ENCODE peak calls at places on chromosomes 16 and 17, in seven cellular contexts. N is CD8-positive, alpha-beta T cell; E is A549; V is foreskin keratinocyte; J is OCI-LY7; T is endodermal cell; I is body of pancreas. A is an unnamed sample.

GRCh38 chr16:46586011-46586577 is 35.1 kb downstream of the SHCBP1 start:
- DNase-seq in N (no peak), E (no peak), V (no peak), J (no peak), T (no peak), I (no peak), A (no peak)

GRCh38 chr16:24635900-24636610 is 93.4 kb upstream of the TNRC6A start:
- DNase-seq in N (no peak), E (peak; percentile 92), V (peak; percentile 79), J (no peak), T (no peak), I (peak; percentile 75), A (peak; percentile 88)

GRCh38 chr17:68580236-68580903 is 20.8 kb downstream of the FAM20A start:
- DNase-seq in N (no peak), E (no peak), V (no peak), J (no peak), T (peak; percentile 38), I (peak; percentile 65), A (peak; percentile 58)

GRCh38 chr16:515175-515962 is 12.1 kb upstream of the CAPN15 start:
- DNase-seq in N (no peak), E (no peak), V (no peak), J (no peak), T (no peak), I (no peak), A (no peak)

GRCh38 chr16:6286176-6286575 is 1046.5 kb upstream of the RBFOX1 start:
- DNase-seq in N (no peak), E (no peak), V (no peak), J (no peak), T (no peak), I (no peak), A (no peak)

GRCh38 chr17:67672592-67672991 is 45.1 kb upstream of the NOL11 start:
- DNase-seq in N (no peak), E (no peak), V (no peak), J (no peak), T (no peak), I (peak; percentile 20), A (no peak)

GRCh38 chr17:47230864-47231263 is 21.7 kb downstream of the MYL4 start:
- DNase-seq in N (no peak), E (no peak), V (no peak), J (peak; percentile 28), T (no peak), I (no peak), A (no peak)

GRCh38 chr16:49928176-49928892 is 72.4 kb upstream of the ZNF423 start:
- DNase-seq in N (no peak), E (no peak), V (no peak), J (no peak), T (no peak), I (no peak), A (no peak)

GRCh38 chr16:14485131-14485551 is 144.9 kb downstream of the PARN start:
- DNase-seq in N (no peak), E (peak; percentile 59), V (no peak), J (no peak), T (no peak), I (no peak), A (no peak)

GRCh38 chr16:15897834-15898254 is 9.4 kb upstream of the CEP20 start:
- DNase-seq in N (no peak), E (no peak), V (no peak), J (peak; percentile 51), T (no peak), I (no peak), A (no peak)

GRCh38 chr16:12084436-12084835 is 107.9 kb downstream of the SNX29 start:
- DNase-seq in N (peak; percentile 2), E (no peak), V (no peak), J (no peak), T (no peak), I (no peak), A (no peak)

GRCh38 chr17:82536220-82537201 is 17.0 kb downstream of the FOXK2 start:
- DNase-seq in N (no peak), E (no peak), V (peak; percentile 78), J (no peak), T (peak; percentile 59), I (no peak), A (peak; percentile 68)

GRCh38 chr16:11009027-11009755 is 64.8 kb downstream of the CLEC16A start:
- DNase-seq in N (no peak), E (no peak), V (peak; percentile 89), J (no peak), T (no peak), I (no peak), A (no peak)

DNA sequence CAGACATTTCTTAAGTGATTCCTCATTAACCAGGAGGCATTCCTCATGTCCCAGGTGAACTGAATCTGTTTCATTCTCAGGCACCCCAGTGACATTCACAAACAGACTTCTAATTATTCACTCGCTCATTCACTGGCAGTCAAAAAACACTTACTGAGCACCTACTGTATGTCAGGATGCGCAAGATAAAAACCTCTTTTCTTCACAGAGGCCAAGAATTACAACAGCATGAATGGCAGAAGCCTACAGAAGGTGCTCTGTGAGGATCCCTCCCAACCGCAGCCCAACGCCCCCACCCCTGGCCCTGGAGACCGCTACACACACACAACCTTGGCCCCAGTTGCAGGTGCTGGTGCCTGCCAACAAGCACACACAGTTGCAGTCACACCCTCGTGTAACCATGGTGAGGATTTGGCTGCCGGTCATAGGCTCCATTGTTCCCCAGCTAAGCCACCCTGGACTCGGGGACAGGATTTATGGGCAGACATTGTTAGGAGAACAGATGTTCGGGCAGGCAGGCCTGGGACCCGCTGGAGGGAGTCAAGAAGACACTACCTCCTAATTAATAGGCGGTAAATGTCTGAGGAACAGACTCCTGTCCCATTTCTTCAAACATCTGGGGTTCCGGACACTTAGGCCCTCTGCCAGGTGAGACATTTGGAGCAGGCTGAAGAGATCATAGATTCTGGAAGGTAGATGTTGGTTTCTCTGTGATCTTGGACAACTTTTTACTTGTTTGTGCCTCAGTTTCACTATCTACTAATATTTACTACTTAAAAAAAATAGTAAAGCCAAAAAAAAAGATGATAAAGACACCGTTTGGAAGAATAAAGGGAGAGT is 43.2 kb downstream of the CUEDC1 start:
- DNase-seq in N (no peak), E (peak; percentile 59), V (no peak), J (no peak), T (peak; percentile 77), I (peak; percentile 98), A (peak; percentile 82)
- H3K4me1 ChIP-seq in N (no peaks in the 10 kb centered on the region), E (peaks cover 64% of the 10 kb centered on the region), V (peaks cover 8% of the 10 kb centered on the region), J (peaks cover 7% of the 10 kb centered on the region), T (peaks cover 25% of the 10 kb centered on the region), I (peaks cover 60% of the 10 kb centered on the region), A (peaks cover 7% of the 10 kb centered on the region)

GRCh38 chr17:42153919-42154491 is 784 bp downstream of the RAB5C start:
- DNase-seq in N (no peak), E (no peak), V (no peak), J (no peak), T (no peak), I (no peak), A (no peak)
- H3K4me1 ChIP-seq in N (peaks cover 24% of the 10 kb centered on the region), E (peaks cover 13% of the 10 kb centered on the region), V (no peaks in the 10 kb centered on the region), J (peaks cover 15% of the 10 kb centered on the region), T (peaks cover 7% of the 10 kb centered on the region), I (peaks cover 30% of the 10 kb centered on the region), A (peaks cover 5% of the 10 kb centered on the region)

DNA sequence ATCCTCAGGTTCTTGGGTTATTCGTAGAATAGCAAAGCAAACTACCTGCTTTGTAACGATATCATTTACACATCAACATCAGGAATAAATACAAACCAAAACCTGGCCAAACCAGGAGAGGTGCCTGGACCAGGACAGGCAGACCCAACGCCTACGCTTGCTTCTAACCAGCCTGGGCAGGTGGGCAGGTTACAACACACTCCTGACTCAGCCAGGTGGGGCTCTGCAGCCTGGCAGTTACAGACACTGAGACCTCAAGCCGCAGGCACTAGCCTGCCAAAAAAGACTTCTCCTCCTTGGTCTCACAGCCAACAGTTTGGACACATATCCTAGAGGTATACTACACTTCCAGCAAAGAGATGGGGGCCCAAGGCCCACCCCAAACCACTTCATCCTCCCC is 14.0 kb downstream of the ANKRD11 start:
- DNase-seq in N (no peak), E (no peak), V (peak; percentile 97), J (no peak), T (no peak), I (no peak), A (no peak)
- H3K4me1 ChIP-seq in N (peaks cover 91% of the 10 kb centered on the region), E (peaks cover 77% of the 10 kb centered on the region), V (peaks cover 67% of the 10 kb centered on the region), J (peaks cover 80% of the 10 kb centered on the region), T (peaks cover 20% of the 10 kb centered on the region), I (peaks cover 79% of the 10 kb centered on the region), A (peaks cover 33% of the 10 kb centered on the region)

GRCh38 chr17:36475346-36475970 is 11.0 kb upstream of the ZNHIT3 start:
- DNase-seq in N (no peak), E (no peak), V (no peak), J (no peak), T (no peak), I (no peak), A (no peak)

GRCh38 chr17:36470499-36470898 is 16.0 kb upstream of the ZNHIT3 start:
- DNase-seq in N (no peak), E (no peak), V (no peak), J (peak; percentile 45), T (no peak), I (no peak), A (no peak)

GRCh38 chr17:36468903-36469635 is 17.4 kb upstream of the ZNHIT3 start:
- DNase-seq in N (no peak), E (no peak), V (no peak), J (no peak), T (no peak), I (no peak), A (no peak)

GRCh38 chr17:36469733-36470132 is 16.7 kb upstream of the ZNHIT3 start:
- DNase-seq in N (no peak), E (no peak), V (no peak), J (no peak), T (no peak), I (no peak), A (no peak)

GRCh38 chr17:36474571-36474970 is 11.9 kb upstream of the ZNHIT3 start:
- DNase-seq in N (no peak), E (no peak), V (no peak), J (no peak), T (peak; percentile 38), I (no peak), A (no peak)
- H3K4me1 ChIP-seq in N (no peaks in the 10 kb centered on the region), E (no peaks in the 10 kb centered on the region), V (no peaks in the 10 kb centered on the region), J (peaks cover 14% of the 10 kb centered on the region), T (peaks cover 7% of the 10 kb centered on the region), I (no peaks in the 10 kb centered on the region), A (no peaks in the 10 kb centered on the region)

DNA sequence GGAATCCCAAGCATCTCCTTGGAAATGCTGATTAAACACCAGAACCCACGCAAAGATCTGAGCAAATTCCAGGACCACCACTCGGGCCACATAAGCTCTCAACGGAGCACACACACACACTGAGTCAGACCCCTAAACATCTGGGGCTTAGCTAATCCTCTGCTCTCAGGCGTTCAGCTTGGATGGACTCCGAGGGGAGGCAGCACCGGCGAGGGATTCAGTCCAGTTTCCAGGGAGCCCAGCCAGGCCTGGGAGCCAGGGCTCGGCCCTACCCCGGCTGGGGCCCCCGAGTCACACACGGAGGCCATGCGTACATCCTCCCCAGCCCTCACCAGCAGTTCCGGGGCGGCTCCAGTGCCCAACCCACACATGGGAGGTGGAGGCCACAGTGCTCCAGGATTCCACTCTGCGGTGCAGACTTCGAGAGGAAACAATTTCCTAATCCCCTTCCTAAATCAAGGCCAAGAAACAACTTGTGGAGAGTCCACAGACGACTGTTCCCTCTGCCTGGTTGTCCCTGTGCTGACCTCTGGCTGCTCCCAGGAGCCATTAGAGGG is 70.5 kb downstream of the GAS7 start:
- DNase-seq in N (no peak), E (no peak), V (no peak), J (no peak), T (peak; percentile 69), I (peak; percentile 73), A (peak; percentile 89)
- H3K4me1 ChIP-seq in N (peaks cover 2% of the 10 kb centered on the region), E (peaks cover 10% of the 10 kb centered on the region), V (no peaks in the 10 kb centered on the region), J (no peaks in the 10 kb centered on the region), T (peaks cover 15% of the 10 kb centered on the region), I (no peaks in the 10 kb centered on the region), A (peaks cover 15% of the 10 kb centered on the region)

GRCh38 chr17:40547785-40548478 is 17.3 kb downstream of the CCR7 start:
- DNase-seq in N (no peak), E (no peak), V (no peak), J (no peak), T (no peak), I (no peak), A (no peak)
- H3K4me1 ChIP-seq in N (peaks cover 86% of the 10 kb centered on the region), E (peaks cover 83% of the 10 kb centered on the region), V (peaks cover 23% of the 10 kb centered on the region), J (peaks cover 32% of the 10 kb centered on the region), T (no peaks in the 10 kb centered on the region), I (peaks cover 31% of the 10 kb centered on the region), A (peaks cover 45% of the 10 kb centered on the region)